ENCODE peak calls at places on chromosomes 13 and 19, in four cellular contexts. One of them, this sample, is unnamed.

GRCh38 chr19:45547211-45547770 is 37.3 kb downstream of the OPA3 start:
- DNase-seq in cardiac fibroblast: no peak
- DNase-seq in heart left ventricle: no peak
- DNase-seq in AG04450: no peak
- DNase-seq in this sample: no peak

GRCh38 chr13:52848455-52849190 is at the start of gene PCDH8:
- DNase-seq in AG04450: no peak
- DNase-seq in heart left ventricle: no peak
- DNase-seq in cardiac fibroblast: no peak
- DNase-seq in this sample: no peak

GRCh38 chr13:43031881-43032280 is 8.5 kb downstream of the DNAJC15 start:
- DNase-seq in cardiac fibroblast: no peak
- DNase-seq in AG04450: no peak
- DNase-seq in heart left ventricle: no peak
- DNase-seq in this sample: no peak

GRCh38 chr19:6800991-6801396 is 28.5 kb downstream of the VAV1 start:
- DNase-seq in heart left ventricle: no peak
- DNase-seq in AG04450: no peak
- DNase-seq in cardiac fibroblast: peak; percentile 78
- DNase-seq in this sample: peak; percentile 92

GRCh38 chr19:41133260-41133659 is 19.0 kb downstream of the CYP2F1 start:
- DNase-seq in cardiac fibroblast: no peak
- DNase-seq in AG04450: no peak
- DNase-seq in heart left ventricle: no peak
- DNase-seq in this sample: no peak

GRCh38 chr19:42114412-42114811 is 17.8 kb downstream of the POU2F2 start:
- DNase-seq in heart left ventricle: no peak
- DNase-seq in cardiac fibroblast: no peak
- DNase-seq in AG04450: no peak
- DNase-seq in this sample: peak; percentile 65

GRCh38 chr13:71378992-71379905 is 487.8 kb downstream of the DACH1 start:
- DNase-seq in heart left ventricle: no peak
- DNase-seq in cardiac fibroblast: peak; percentile 61
- DNase-seq in AG04450: no peak
- DNase-seq in this sample: no peak

GRCh38 chr19:51976852-51977251 is 9.8 kb downstream of the ZNF350 start:
- DNase-seq in cardiac fibroblast: no peak
- DNase-seq in AG04450: no peak
- DNase-seq in heart left ventricle: no peak
- DNase-seq in this sample: no peak

GRCh38 chr13:77150651-77151050 is 123.7 kb upstream of the FBXL3 start:
- DNase-seq in cardiac fibroblast: no peak
- DNase-seq in AG04450: no peak
- DNase-seq in heart left ventricle: no peak
- DNase-seq in this sample: peak; percentile 17

GRCh38 chr19:10505583-10506229 is 2.5 kb upstream of the KEAP1 start:
- DNase-seq in heart left ventricle: peak; percentile 73
- DNase-seq in cardiac fibroblast: peak; percentile 75
- DNase-seq in AG04450: no peak
- DNase-seq in this sample: peak; percentile 94

GRCh38 chr19:23093832-23094231 is 23.0 kb upstream of the ZNF730 start:
- DNase-seq in cardiac fibroblast: no peak
- DNase-seq in heart left ventricle: no peak
- DNase-seq in AG04450: no peak
- DNase-seq in this sample: no peak

DNA sequence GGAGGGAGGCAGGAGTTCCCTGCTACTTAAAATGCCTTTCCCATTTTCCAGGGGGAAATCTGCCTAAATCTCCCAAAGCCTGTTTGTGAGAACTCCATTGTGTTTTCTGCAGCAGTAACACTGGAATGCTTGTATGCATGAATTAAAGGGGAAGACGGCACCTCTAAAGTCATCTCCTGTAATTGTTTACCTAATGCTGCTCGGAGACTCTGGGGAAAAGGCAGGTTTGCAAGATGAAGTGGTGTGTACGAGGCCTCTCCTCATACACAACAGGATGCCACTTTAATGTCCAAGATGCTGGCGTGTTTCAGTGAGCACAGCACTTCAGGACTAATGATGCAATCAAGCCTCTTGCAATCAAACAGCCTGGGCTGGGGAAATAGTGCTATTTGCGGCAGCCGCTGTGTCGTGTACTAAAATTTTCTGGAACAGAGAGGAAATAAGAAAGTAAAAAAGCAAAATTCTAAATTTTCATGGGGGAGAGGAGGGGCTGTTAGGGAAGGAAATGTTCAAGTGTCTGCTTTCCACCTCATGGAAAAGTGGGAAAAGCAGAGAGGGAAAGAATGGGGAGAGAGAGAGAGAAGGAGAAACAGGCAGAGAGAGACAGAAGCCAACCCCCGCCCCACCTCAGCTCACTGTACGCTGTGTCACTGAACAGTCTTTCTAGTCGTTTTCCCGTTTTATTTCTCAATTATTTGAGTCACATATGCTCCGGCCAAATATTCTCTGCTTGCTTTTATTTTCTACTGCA is 32.9 kb downstream of the TSHZ3 start:
- DNase-seq in AG04450: no peak
- DNase-seq in cardiac fibroblast: peak; percentile 79
- DNase-seq in heart left ventricle: no peak
- DNase-seq in this sample: no peak
- H3K4me3 ChIP-seq in AG04450: peak overlapping the region; percentile 15
- H3K4me3 ChIP-seq in cardiac fibroblast: peak overlapping the region; percentile 7
- H3K4me3 ChIP-seq in heart left ventricle: no peak overlapping the region
- H3K4me3 ChIP-seq in this sample: peak overlapping the region; percentile 26

GRCh38 chr19:3619631-3620012 is 7.0 kb downstream of the CACTIN start:
- DNase-seq in cardiac fibroblast: no peak
- DNase-seq in heart left ventricle: no peak
- DNase-seq in AG04450: no peak
- DNase-seq in this sample: no peak

GRCh38 chr19:3617463-3617862 is 9.1 kb downstream of the CACTIN start:
- DNase-seq in cardiac fibroblast: no peak
- DNase-seq in heart left ventricle: no peak
- DNase-seq in AG04450: no peak
- DNase-seq in this sample: no peak

GRCh38 chr19:3618144-3618810 is 8.3 kb downstream of the CACTIN start:
- DNase-seq in AG04450: peak; percentile 15
- DNase-seq in heart left ventricle: peak; percentile 72
- DNase-seq in cardiac fibroblast: peak; percentile 65
- DNase-seq in this sample: peak; percentile 99

GRCh38 chr19:3620145-3620816 is 6.3 kb downstream of the CACTIN start:
- DNase-seq in heart left ventricle: no peak
- DNase-seq in cardiac fibroblast: no peak
- DNase-seq in AG04450: no peak
- DNase-seq in this sample: no peak

GRCh38 chr19:3618811-3619630 is 7.6 kb downstream of the CACTIN start:
- DNase-seq in heart left ventricle: no peak
- DNase-seq in cardiac fibroblast: no peak
- DNase-seq in AG04450: no peak
- DNase-seq in this sample: no peak
- TF ChIP-seq CTCF in heart left ventricle: no peak
- TF ChIP-seq CTCF in cardiac fibroblast: no peak
- TF ChIP-seq CTCF in AG04450: peak; percentile 3
- TF ChIP-seq CTCF in this sample: no peak

DNA sequence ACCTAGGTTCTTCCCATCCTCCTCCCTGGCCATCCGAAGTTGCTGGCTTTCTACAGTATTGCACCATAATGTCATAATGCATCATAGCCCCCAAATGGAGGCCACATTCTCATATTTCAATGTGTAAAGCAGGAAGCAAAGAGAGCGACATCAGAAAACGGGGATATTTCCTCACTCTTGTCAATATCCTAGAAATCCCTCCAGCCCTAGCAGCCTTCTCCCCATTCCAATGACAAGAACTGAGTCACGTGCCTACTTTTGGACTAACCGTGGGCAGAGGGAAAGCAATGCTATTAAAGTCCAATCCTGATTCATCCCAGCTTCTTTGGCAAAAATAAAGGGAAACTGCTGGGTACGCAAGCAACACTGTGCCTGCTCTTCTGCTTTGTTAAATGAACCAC is 4.3 kb upstream of the RAP2A start:
- DNase-seq in AG04450: no peak
- DNase-seq in heart left ventricle: no peak
- DNase-seq in cardiac fibroblast: peak; percentile 55
- DNase-seq in this sample: peak; percentile 80
- H3K4me3 ChIP-seq in AG04450: peak overlapping the region; percentile 50
- H3K4me3 ChIP-seq in heart left ventricle: no peak overlapping the region
- H3K4me3 ChIP-seq in cardiac fibroblast: peak overlapping the region; percentile 2
- H3K4me3 ChIP-seq in this sample: peak overlapping the region; percentile 60

GRCh38 chr19:413756-414420 is 4.9 kb upstream of the C2CD4C start:
- DNase-seq in cardiac fibroblast: no peak
- DNase-seq in heart left ventricle: no peak
- DNase-seq in AG04450: no peak
- DNase-seq in this sample: peak; percentile 76

GRCh38 chr19:415292-415691 is 6.3 kb upstream of the C2CD4C start:
- DNase-seq in cardiac fibroblast: no peak
- DNase-seq in heart left ventricle: no peak
- DNase-seq in AG04450: no peak
- DNase-seq in this sample: no peak

GRCh38 chr19:411723-412355 is 2.9 kb upstream of the C2CD4C start:
- DNase-seq in heart left ventricle: no peak
- DNase-seq in AG04450: no peak
- DNase-seq in cardiac fibroblast: no peak
- DNase-seq in this sample: peak; percentile 81

GRCh38 chr19:410243-410781 is 1.4 kb upstream of the C2CD4C start:
- DNase-seq in AG04450: no peak
- DNase-seq in heart left ventricle: no peak
- DNase-seq in cardiac fibroblast: no peak
- DNase-seq in this sample: peak; percentile 90

DNA sequence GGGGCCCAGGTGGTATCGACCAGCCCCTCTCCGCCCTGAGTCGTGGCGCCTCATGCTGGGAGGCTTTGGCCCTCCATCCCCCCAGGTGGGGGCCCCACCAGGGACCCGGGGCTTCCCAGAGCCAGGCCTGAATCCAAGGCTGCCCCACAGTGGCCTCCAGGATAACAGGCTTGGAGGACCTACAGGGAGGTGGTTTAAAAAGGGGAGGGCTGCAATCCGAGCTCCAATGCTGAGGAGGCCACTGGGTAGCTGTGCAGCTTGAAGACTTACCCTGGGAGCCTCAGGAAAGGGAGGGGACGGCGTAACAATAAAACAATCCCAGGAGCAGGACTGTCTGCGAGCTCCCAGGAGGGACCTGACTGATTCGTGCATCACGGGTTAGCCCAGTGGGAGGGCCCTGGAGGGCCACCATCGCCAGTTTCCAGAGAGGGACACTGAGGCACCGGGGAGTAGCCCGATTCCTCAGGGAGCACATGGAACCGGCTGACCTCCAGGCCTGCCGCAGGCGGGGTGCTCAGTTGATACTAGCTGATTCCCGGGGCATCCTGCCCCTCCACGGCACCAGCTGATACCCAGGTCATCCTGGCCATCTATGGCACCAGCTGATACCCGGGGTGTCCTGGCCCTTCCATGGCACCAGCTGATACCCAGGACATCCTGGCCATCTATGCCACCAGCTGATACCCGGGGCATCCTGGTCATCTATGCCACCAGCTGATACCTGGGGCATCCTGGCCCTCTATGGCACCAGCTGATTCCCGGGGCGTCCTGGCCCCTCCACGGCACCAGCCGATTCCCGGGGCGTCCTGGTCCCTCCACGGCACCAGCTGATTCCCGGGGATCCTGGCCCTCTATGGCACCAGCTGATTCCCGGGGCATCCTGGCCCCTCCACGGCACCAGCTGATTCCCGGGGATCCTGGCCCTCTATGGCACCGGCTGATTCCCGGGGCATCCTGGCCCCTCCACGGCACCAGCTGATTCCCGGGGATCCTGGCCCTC is 3.7 kb upstream of the C2CD4C start:
- DNase-seq in cardiac fibroblast: no peak
- DNase-seq in heart left ventricle: no peak
- DNase-seq in AG04450: no peak
- DNase-seq in this sample: peak; percentile 95
- TF ChIP-seq CTCF in cardiac fibroblast: no peak
- TF ChIP-seq CTCF in heart left ventricle: no peak
- TF ChIP-seq CTCF in AG04450: no peak
- TF ChIP-seq CTCF in this sample: no peak

GRCh38 chr19:43847246-43847645 is 20.1 kb downstream of the ZNF283 start:
- DNase-seq in AG04450: no peak
- DNase-seq in cardiac fibroblast: peak; percentile 7
- DNase-seq in heart left ventricle: no peak
- DNase-seq in this sample: no peak

GRCh38 chr19:43839139-43839538 is 12.0 kb downstream of the ZNF283 start:
- DNase-seq in heart left ventricle: no peak
- DNase-seq in cardiac fibroblast: no peak
- DNase-seq in AG04450: no peak
- DNase-seq in this sample: no peak

GRCh38 chr19:43847884-43848283 is 20.8 kb downstream of the ZNF283 start:
- DNase-seq in heart left ventricle: no peak
- DNase-seq in cardiac fibroblast: no peak
- DNase-seq in AG04450: no peak
- DNase-seq in this sample: no peak

DNA sequence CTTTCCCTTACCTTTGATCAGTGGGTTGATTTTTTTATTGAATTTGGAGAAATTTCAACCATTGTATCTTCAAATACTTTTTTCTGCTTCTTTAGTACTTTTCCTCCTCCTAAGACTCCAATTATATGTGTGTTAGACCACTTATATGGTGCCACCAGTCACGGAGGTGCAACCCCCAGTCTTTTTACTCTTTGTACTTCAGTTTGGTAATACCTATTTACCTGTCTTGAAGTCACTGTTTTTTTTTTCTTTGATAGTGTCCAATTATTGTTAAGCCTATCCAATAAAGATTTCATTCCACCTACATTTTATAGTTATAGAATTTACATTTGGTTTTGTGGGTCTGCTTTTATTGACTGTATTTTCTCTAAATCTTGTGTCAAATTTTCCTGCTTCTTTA is 14.9 kb downstream of the ZNF283 start:
- DNase-seq in heart left ventricle: no peak
- DNase-seq in cardiac fibroblast: no peak
- DNase-seq in AG04450: no peak
- DNase-seq in this sample: no peak
- H3K4me3 ChIP-seq in heart left ventricle: no peak overlapping the region
- H3K4me3 ChIP-seq in cardiac fibroblast: no peak overlapping the region
- H3K4me3 ChIP-seq in AG04450: no peak overlapping the region
- H3K4me3 ChIP-seq in this sample: no peak overlapping the region

GRCh38 chr13:30936920-30937319 is 4.5 kb downstream of the TEX26 start:
- DNase-seq in AG04450: no peak
- DNase-seq in cardiac fibroblast: no peak
- DNase-seq in heart left ventricle: no peak
- DNase-seq in this sample: no peak

GRCh38 chr13:30934803-30935202 is 2.3 kb downstream of the TEX26 start:
- DNase-seq in heart left ventricle: no peak
- DNase-seq in cardiac fibroblast: no peak
- DNase-seq in AG04450: no peak
- DNase-seq in this sample: no peak

GRCh38 chr13:30933334-30933681 is 852 bp downstream of the TEX26 start:
- DNase-seq in AG04450: no peak
- DNase-seq in cardiac fibroblast: no peak
- DNase-seq in heart left ventricle: no peak
- DNase-seq in this sample: no peak

GRCh38 chr13:30932481-30933333 is at the start of gene TEX26:
- DNase-seq in AG04450: no peak
- DNase-seq in heart left ventricle: peak; percentile 31
- DNase-seq in cardiac fibroblast: no peak
- DNase-seq in this sample: peak; percentile 77

DNA sequence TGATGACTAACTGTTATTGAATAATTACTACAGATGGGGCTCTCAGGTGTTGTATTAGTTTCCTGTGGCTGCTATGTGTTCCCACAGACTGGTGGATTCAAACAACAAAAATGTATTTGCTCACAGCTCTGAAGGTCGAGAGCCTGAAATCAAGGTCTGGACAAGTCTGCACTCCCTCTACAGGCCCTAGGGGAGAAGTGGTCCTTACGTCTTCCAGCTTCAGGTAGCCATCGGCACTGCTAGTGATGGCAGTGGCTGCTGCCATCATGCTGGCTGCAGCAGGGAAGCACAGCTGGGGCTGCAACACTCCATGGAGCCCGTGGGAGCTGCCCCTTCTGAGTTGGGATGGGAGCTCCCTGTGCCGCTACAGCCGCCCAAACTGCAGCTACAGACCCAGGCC is 1.9 kb downstream of the TEX26 start:
- DNase-seq in heart left ventricle: no peak
- DNase-seq in cardiac fibroblast: no peak
- DNase-seq in AG04450: no peak
- DNase-seq in this sample: no peak
- TF ChIP-seq CTCF in heart left ventricle: no peak
- TF ChIP-seq CTCF in cardiac fibroblast: peak; percentile 14
- TF ChIP-seq CTCF in AG04450: peak; percentile 38
- TF ChIP-seq CTCF in this sample: peak; percentile 19

This sample was measured in osteoblast.